ENCODE peak calls at places on chromosomes 6 and 20, in nine cellular contexts. H, L, B, V, T, E, U, G and M are unnamed samples.

GRCh38 chr6:156336096-156336495 is 441.1 kb upstream of the ARID1B start:
- DNase-seq in H (no peak), L (no peak), B (no peak), V (peak; percentile 22), T (no peak), E (no peak), U (no peak), G (no peak), M (no peak)

GRCh38 chr6:169371344-169372144 is 117.9 kb upstream of the THBS2 start:
- DNase-seq in H (no peak), L (peak; percentile 11), B (no peak), V (no peak), T (peak; percentile 69), E (no peak), U (no peak), G (no peak), M (peak; percentile 53)

GRCh38 chr6:33407132-33407718 is 3.6 kb upstream of the PHF1 start:
- DNase-seq in H (no peak), L (no peak), B (no peak), V (no peak), T (no peak), E (no peak), U (no peak), G (no peak), M (no peak)

GRCh38 chr6:79269877-79270276 is 35.4 kb upstream of the HMGN3 start:
- DNase-seq in H (no peak), L (no peak), B (peak; percentile 7), V (no peak), T (no peak), E (no peak), U (peak; percentile 25), G (peak; percentile 77), M (peak; percentile 74)

GRCh38 chr20:58894652-58895051 is 42.1 kb downstream of the GNAS start:
- DNase-seq in H (no peak), L (no peak), B (no peak), V (no peak), T (no peak), E (no peak), U (no peak), G (no peak), M (no peak)

GRCh38 chr6:128655978-128656498 is 135.6 kb upstream of the PTPRK start:
- DNase-seq in H (no peak), L (no peak), B (no peak), V (no peak), T (no peak), E (no peak), U (no peak), G (no peak), M (peak; percentile 94)

GRCh38 chr6:71420693-71421328 is 132.2 kb downstream of the OGFRL1 start:
- DNase-seq in H (peak; percentile 84), L (no peak), B (peak; percentile 90), V (peak; percentile 97), T (peak; percentile 98), E (peak; percentile 90), U (peak; percentile 97), G (peak; percentile 98), M (peak; percentile 97)

GRCh38 chr6:18166314-18167007 is 11.2 kb downstream of the KDM1B start:
- DNase-seq in H (no peak), L (no peak), B (no peak), V (no peak), T (no peak), E (no peak), U (no peak), G (no peak), M (no peak)

GRCh38 chr20:3993109-3993508 is 22.2 kb downstream of the RNF24 start:
- DNase-seq in H (no peak), L (no peak), B (no peak), V (no peak), T (no peak), E (no peak), U (no peak), G (no peak), M (no peak)

GRCh38 chr20:23928788-23929187 is 49.2 kb upstream of the CST5 start:
- DNase-seq in H (no peak), L (peak; percentile 53), B (no peak), V (no peak), T (no peak), E (no peak), U (no peak), G (peak; percentile 72), M (no peak)

GRCh38 chr20:11329271-11329670 is 588.4 kb upstream of the BTBD3 start:
- DNase-seq in H (no peak), L (no peak), B (no peak), V (no peak), T (no peak), E (no peak), U (no peak), G (no peak), M (peak; percentile 22)

GRCh38 chr20:14337400-14338171 is at the start of gene FLRT3:
- DNase-seq in H (peak; percentile 79), L (peak; percentile 64), B (peak; percentile 76), V (peak; percentile 70), T (peak; percentile 90), E (peak; percentile 55), U (peak; percentile 77), G (peak; percentile 95), M (peak; percentile 69)

GRCh38 chr6:16031278-16031981 is 97.5 kb upstream of the MYLIP start:
- DNase-seq in H (no peak), L (no peak), B (no peak), V (no peak), T (no peak), E (no peak), U (no peak), G (no peak), M (no peak)

GRCh38 chr6:155188707-155189496 is 74.9 kb upstream of the CLDN20 start:
- DNase-seq in H (no peak), L (no peak), B (no peak), V (no peak), T (no peak), E (no peak), U (no peak), G (no peak), M (peak; percentile 91)

GRCh38 chr6:163634514-163635171 is 220.1 kb downstream of the QKI start:
- DNase-seq in H (no peak), L (no peak), B (no peak), V (no peak), T (peak; percentile 79), E (no peak), U (no peak), G (no peak), M (no peak)

GRCh38 chr6:99013145-99013544 is 65.4 kb upstream of the FBXL4 start:
- DNase-seq in H (no peak), L (no peak), B (no peak), V (no peak), T (no peak), E (no peak), U (no peak), G (no peak), M (peak; percentile 86)

GRCh38 chr6:159999240-159999671 is 30.4 kb downstream of the IGF2R start:
- DNase-seq in H (no peak), L (peak; percentile 70), B (no peak), V (no peak), T (no peak), E (no peak), U (no peak), G (no peak), M (no peak)

GRCh38 chr20:32487381-32487780 is 97.8 kb downstream of the NOL4L start:
- DNase-seq in H (no peak), L (no peak), B (no peak), V (no peak), T (peak; percentile 17), E (no peak), U (no peak), G (no peak), M (no peak)

GRCh38 chr6:3438190-3439167 is 18.4 kb downstream of the SLC22A23 start:
- DNase-seq in H (peak; percentile 25), L (no peak), B (no peak), V (peak; percentile 74), T (peak; percentile 59), E (no peak), U (no peak), G (no peak), M (peak; percentile 91)

GRCh38 chr20:47141350-47141921 is 215.1 kb downstream of the ZMYND8 start:
- DNase-seq in H (no peak), L (no peak), B (no peak), V (no peak), T (no peak), E (no peak), U (no peak), G (no peak), M (no peak)

GRCh38 chr6:44053760-44054556 is 73.3 kb downstream of the MRPL14 start:
- DNase-seq in H (no peak), L (no peak), B (peak; percentile 31), V (no peak), T (peak; percentile 81), E (no peak), U (peak; percentile 66), G (no peak), M (peak; percentile 98)

GRCh38 chr6:11615214-11615602 is 77.7 kb downstream of the TMEM170B start:
- DNase-seq in H (no peak), L (no peak), B (no peak), V (no peak), T (no peak), E (no peak), U (no peak), G (no peak), M (peak; percentile 81)

GRCh38 chr6:154229796-154230195 is 126.8 kb downstream of the IPCEF1 start:
- DNase-seq in H (no peak), L (peak; percentile 60), B (no peak), V (no peak), T (no peak), E (no peak), U (no peak), G (no peak), M (no peak)

GRCh38 chr6:96659084-96659845 is 96.3 kb downstream of the FHL5 start:
- DNase-seq in H (no peak), L (no peak), B (no peak), V (no peak), T (no peak), E (no peak), U (no peak), G (no peak), M (no peak)

GRCh38 chr6:7701212-7701834 is 24.6 kb upstream of the BMP6 start:
- DNase-seq in H (no peak), L (no peak), B (no peak), V (no peak), T (no peak), E (no peak), U (no peak), G (no peak), M (no peak)

GRCh38 chr6:105401247-105402089 is 1.4 kb downstream of the PREP start:
- DNase-seq in H (no peak), L (no peak), B (no peak), V (no peak), T (no peak), E (no peak), U (no peak), G (no peak), M (no peak)

GRCh38 chr20:53124803-53125202 is 152.6 kb downstream of the TSHZ2 start:
- DNase-seq in H (no peak), L (no peak), B (no peak), V (no peak), T (no peak), E (no peak), U (no peak), G (no peak), M (no peak)

GRCh38 chr6:142902636-142903053 is 42.3 kb downstream of the HIVEP2 start:
- DNase-seq in H (peak; percentile 67), L (peak; percentile 79), B (no peak), V (no peak), T (no peak), E (peak; percentile 22), U (peak; percentile 82), G (peak; percentile 18), M (peak; percentile 98)

GRCh38 chr6:153814136-153814535 is 224.9 kb upstream of the OPRM1 start:
- DNase-seq in H (no peak), L (no peak), B (no peak), V (no peak), T (peak; percentile 90), E (no peak), U (no peak), G (no peak), M (no peak)

GRCh38 chr20:17841751-17842191 is 126.8 kb downstream of the SNX5 start:
- DNase-seq in H (no peak), L (no peak), B (no peak), V (no peak), T (no peak), E (peak; percentile 36), U (peak; percentile 48), G (peak; percentile 65), M (peak; percentile 49)

GRCh38 chr6:134398453-134398852 is 80.5 kb upstream of the SGK1 start:
- DNase-seq in H (peak; percentile 18), L (no peak), B (no peak), V (no peak), T (no peak), E (no peak), U (no peak), G (no peak), M (peak; percentile 36)